ENCODE peak calls at places on chromosome 6, in five cellular contexts. One of them, this sample, is unnamed.

GRCh38 chr6:16446241-16446640 is 207.9 kb downstream of the GMPR start:
- DNase-seq in GM20000: no peak
- DNase-seq in fibroblast of the aortic adventitia: peak; percentile 63
- DNase-seq in heart right ventricle: no peak
- DNase-seq in lower lobe of right lung: no peak
- DNase-seq in this sample: no peak

GRCh38 chr6:155040946-155041345 is 45.8 kb downstream of the TIAM2 start:
- DNase-seq in GM20000: no peak
- DNase-seq in fibroblast of the aortic adventitia: no peak
- DNase-seq in heart right ventricle: no peak
- DNase-seq in lower lobe of right lung: no peak
- DNase-seq in this sample: no peak

GRCh38 chr6:99548706-99549105 is 19.8 kb downstream of the CCNC start:
- DNase-seq in GM20000: no peak
- DNase-seq in fibroblast of the aortic adventitia: no peak
- DNase-seq in heart right ventricle: no peak
- DNase-seq in lower lobe of right lung: no peak
- DNase-seq in this sample: no peak

GRCh38 chr6:70616728-70617260 is 50.1 kb downstream of the SDHAF4 start:
- DNase-seq in GM20000: no peak
- DNase-seq in fibroblast of the aortic adventitia: no peak
- DNase-seq in heart right ventricle: no peak
- DNase-seq in lower lobe of right lung: no peak
- DNase-seq in this sample: no peak

GRCh38 chr6:44657201-44657824 is 269.8 kb downstream of the CDC5L start:
- DNase-seq in GM20000: no peak
- DNase-seq in fibroblast of the aortic adventitia: no peak
- DNase-seq in heart right ventricle: no peak
- DNase-seq in lower lobe of right lung: no peak
- DNase-seq in this sample: no peak

GRCh38 chr6:56480246-56480645 is 162.4 kb downstream of the DST start:
- DNase-seq in GM20000: no peak
- DNase-seq in fibroblast of the aortic adventitia: no peak
- DNase-seq in heart right ventricle: no peak
- DNase-seq in lower lobe of right lung: no peak
- DNase-seq in this sample: no peak

GRCh38 chr6:164273491-164273890 is 859.0 kb downstream of the QKI start:
- DNase-seq in GM20000: no peak
- DNase-seq in fibroblast of the aortic adventitia: no peak
- DNase-seq in heart right ventricle: no peak
- DNase-seq in lower lobe of right lung: no peak
- DNase-seq in this sample: no peak

GRCh38 chr6:11429577-11429976 is 108.0 kb upstream of the TMEM170B start:
- DNase-seq in GM20000: no peak
- DNase-seq in fibroblast of the aortic adventitia: no peak
- DNase-seq in heart right ventricle: no peak
- DNase-seq in lower lobe of right lung: no peak
- DNase-seq in this sample: no peak

GRCh38 chr6:109720336-109720735 is 29.2 kb downstream of the FIG4 start:
- DNase-seq in GM20000: no peak
- DNase-seq in fibroblast of the aortic adventitia: no peak
- DNase-seq in heart right ventricle: no peak
- DNase-seq in lower lobe of right lung: no peak
- DNase-seq in this sample: no peak

GRCh38 chr6:125913864-125914351 is 42.7 kb upstream of the HINT3 start:
- DNase-seq in GM20000: no peak
- DNase-seq in fibroblast of the aortic adventitia: peak; percentile 93
- DNase-seq in heart right ventricle: no peak
- DNase-seq in lower lobe of right lung: no peak
- DNase-seq in this sample: no peak

GRCh38 chr6:30988209-30988825 is 4.8 kb downstream of the MUC21 start:
- DNase-seq in GM20000: no peak
- DNase-seq in fibroblast of the aortic adventitia: peak; percentile 20
- DNase-seq in heart right ventricle: no peak
- DNase-seq in lower lobe of right lung: no peak
- DNase-seq in this sample: no peak

GRCh38 chr6:158046201-158047119 is 64.8 kb downstream of the SYNJ2 start:
- DNase-seq in GM20000: peak; percentile 36
- DNase-seq in fibroblast of the aortic adventitia: no peak
- DNase-seq in heart right ventricle: no peak
- DNase-seq in lower lobe of right lung: peak; percentile 10
- DNase-seq in this sample: no peak

GRCh38 chr6:134230087-134230717 is 87.7 kb downstream of the SGK1 start:
- DNase-seq in GM20000: no peak
- DNase-seq in fibroblast of the aortic adventitia: no peak
- DNase-seq in heart right ventricle: peak; percentile 29
- DNase-seq in lower lobe of right lung: peak; percentile 68
- DNase-seq in this sample: peak; percentile 91

GRCh38 chr6:41352396-41352795 is 17.0 kb downstream of the NCR2 start:
- DNase-seq in GM20000: no peak
- DNase-seq in fibroblast of the aortic adventitia: no peak
- DNase-seq in heart right ventricle: no peak
- DNase-seq in lower lobe of right lung: no peak
- DNase-seq in this sample: no peak

GRCh38 chr6:161066511-161066910 is 74.9 kb downstream of the MAP3K4 start:
- DNase-seq in GM20000: no peak
- DNase-seq in fibroblast of the aortic adventitia: no peak
- DNase-seq in heart right ventricle: no peak
- DNase-seq in lower lobe of right lung: no peak
- DNase-seq in this sample: no peak

GRCh38 chr6:125444234-125444949 is 142.6 kb upstream of the HDDC2 start:
- DNase-seq in GM20000: no peak
- DNase-seq in fibroblast of the aortic adventitia: no peak
- DNase-seq in heart right ventricle: peak; percentile 82
- DNase-seq in lower lobe of right lung: no peak
- DNase-seq in this sample: no peak

GRCh38 chr6:105199711-105200110 is 19.9 kb upstream of the POPDC3 start:
- DNase-seq in GM20000: no peak
- DNase-seq in fibroblast of the aortic adventitia: no peak
- DNase-seq in heart right ventricle: peak; percentile 62
- DNase-seq in lower lobe of right lung: no peak
- DNase-seq in this sample: no peak

GRCh38 chr6:140101367-140101766 is 726.9 kb upstream of the CITED2 start:
- DNase-seq in GM20000: no peak
- DNase-seq in fibroblast of the aortic adventitia: peak; percentile 11
- DNase-seq in heart right ventricle: no peak
- DNase-seq in lower lobe of right lung: no peak
- DNase-seq in this sample: no peak

GRCh38 chr6:139392834-139393233 is 18.4 kb upstream of the CITED2 start:
- DNase-seq in GM20000: peak; percentile 47
- DNase-seq in fibroblast of the aortic adventitia: no peak
- DNase-seq in heart right ventricle: no peak
- DNase-seq in lower lobe of right lung: no peak
- DNase-seq in this sample: no peak

GRCh38 chr6:96940322-96940721 is 15.8 kb downstream of the KLHL32 start:
- DNase-seq in GM20000: no peak
- DNase-seq in fibroblast of the aortic adventitia: peak; percentile 1
- DNase-seq in heart right ventricle: no peak
- DNase-seq in lower lobe of right lung: no peak
- DNase-seq in this sample: no peak

GRCh38 chr6:91476000-91476399 is 889.1 kb upstream of the MAP3K7 start:
- DNase-seq in GM20000: peak; percentile 7
- DNase-seq in fibroblast of the aortic adventitia: no peak
- DNase-seq in heart right ventricle: no peak
- DNase-seq in lower lobe of right lung: no peak
- DNase-seq in this sample: no peak

GRCh38 chr6:160005861-160006540 is 37.1 kb downstream of the IGF2R start:
- DNase-seq in GM20000: no peak
- DNase-seq in fibroblast of the aortic adventitia: peak; percentile 43
- DNase-seq in heart right ventricle: peak; percentile 50
- DNase-seq in lower lobe of right lung: peak; percentile 56
- DNase-seq in this sample: no peak

GRCh38 chr6:29295181-29295585 is 6.3 kb upstream of the OR14J1 start:
- DNase-seq in GM20000: no peak
- DNase-seq in fibroblast of the aortic adventitia: no peak
- DNase-seq in heart right ventricle: no peak
- DNase-seq in lower lobe of right lung: no peak
- DNase-seq in this sample: no peak

GRCh38 chr6:161748535-161749386 is 474.9 kb upstream of the AGPAT4 start:
- DNase-seq in GM20000: peak; percentile 11
- DNase-seq in fibroblast of the aortic adventitia: no peak
- DNase-seq in heart right ventricle: peak; percentile 45
- DNase-seq in lower lobe of right lung: no peak
- DNase-seq in this sample: no peak

GRCh38 chr6:96651816-96652215 is 88.9 kb downstream of the FHL5 start:
- DNase-seq in GM20000: peak; percentile 10
- DNase-seq in fibroblast of the aortic adventitia: no peak
- DNase-seq in heart right ventricle: no peak
- DNase-seq in lower lobe of right lung: no peak
- DNase-seq in this sample: no peak

GRCh38 chr6:134787261-134787871 is 162.5 kb downstream of the ALDH8A1 start:
- DNase-seq in GM20000: no peak
- DNase-seq in fibroblast of the aortic adventitia: peak; percentile 65
- DNase-seq in heart right ventricle: no peak
- DNase-seq in lower lobe of right lung: no peak
- DNase-seq in this sample: no peak

GRCh38 chr6:81003156-81003555 is 749.3 kb downstream of the TENT5A start:
- DNase-seq in GM20000: no peak
- DNase-seq in fibroblast of the aortic adventitia: peak; percentile 46
- DNase-seq in heart right ventricle: no peak
- DNase-seq in lower lobe of right lung: no peak
- DNase-seq in this sample: no peak

GRCh38 chr6:25829375-25829774 is 2.5 kb downstream of the SLC17A1 start:
- DNase-seq in GM20000: peak; percentile 8
- DNase-seq in fibroblast of the aortic adventitia: no peak
- DNase-seq in heart right ventricle: no peak
- DNase-seq in lower lobe of right lung: no peak
- DNase-seq in this sample: no peak

GRCh38 chr6:376823-377571 is 14.6 kb upstream of the IRF4 start:
- DNase-seq in GM20000: no peak
- DNase-seq in fibroblast of the aortic adventitia: no peak
- DNase-seq in heart right ventricle: no peak
- DNase-seq in lower lobe of right lung: no peak
- DNase-seq in this sample: no peak

DNA sequence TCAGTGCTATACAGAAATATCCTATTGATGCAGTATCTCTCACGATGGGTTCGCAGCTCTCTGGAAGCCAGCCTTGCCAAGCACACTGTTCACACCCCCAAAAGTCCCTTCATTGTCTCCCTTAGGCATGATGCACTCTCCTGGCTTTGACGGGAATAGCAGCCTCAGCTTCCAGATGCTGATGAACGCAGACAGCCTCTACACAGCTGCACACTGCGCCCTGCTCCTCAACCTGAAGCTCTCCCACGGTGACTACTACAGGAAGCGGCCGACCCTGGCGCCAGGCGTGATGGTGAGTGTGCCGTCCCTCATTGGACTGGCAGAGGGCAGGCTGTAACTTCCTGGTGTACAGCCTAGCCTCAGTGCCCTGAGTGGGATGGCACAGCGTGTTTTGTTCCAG is 60.0 kb upstream of the PBOV1 start:
- DNase-seq in GM20000: no peak
- DNase-seq in fibroblast of the aortic adventitia: peak; percentile 41
- DNase-seq in heart right ventricle: peak; percentile 18
- DNase-seq in lower lobe of right lung: no peak
- DNase-seq in this sample: no peak
- TF ChIP-seq CTCF in GM20000: no peak
- TF ChIP-seq CTCF in fibroblast of the aortic adventitia: peak; percentile 50
- TF ChIP-seq CTCF in heart right ventricle: peak; percentile 58
- TF ChIP-seq CTCF in lower lobe of right lung: no peak
- TF ChIP-seq CTCF in this sample: no peak

GRCh38 chr6:68738039-68738438 is 103.0 kb downstream of the ADGRB3 start:
- DNase-seq in GM20000: no peak
- DNase-seq in fibroblast of the aortic adventitia: no peak
- DNase-seq in heart right ventricle: no peak
- DNase-seq in lower lobe of right lung: no peak
- DNase-seq in this sample: no peak
- TF ChIP-seq CTCF in GM20000: no peak
- TF ChIP-seq CTCF in fibroblast of the aortic adventitia: no peak
- TF ChIP-seq CTCF in heart right ventricle: no peak
- TF ChIP-seq CTCF in lower lobe of right lung: no peak
- TF ChIP-seq CTCF in this sample: no peak

DNA sequence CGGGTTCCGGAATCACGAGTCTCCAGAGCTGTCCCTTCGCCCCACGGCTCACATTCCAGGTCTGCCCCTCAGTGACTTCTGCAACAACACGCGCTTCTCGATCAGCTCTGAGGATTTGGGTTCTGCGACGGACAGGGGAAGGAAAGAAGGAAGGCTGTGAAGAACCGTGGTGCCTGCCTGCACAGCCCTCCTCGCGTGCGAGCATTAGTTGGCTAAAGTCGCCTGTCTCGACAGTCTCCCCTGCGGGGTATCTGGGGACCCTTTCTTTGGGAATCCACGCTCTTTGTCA is 23.1 kb downstream of the VPS52 start:
- DNase-seq in GM20000: no peak
- DNase-seq in fibroblast of the aortic adventitia: no peak
- DNase-seq in heart right ventricle: no peak
- DNase-seq in lower lobe of right lung: no peak
- DNase-seq in this sample: no peak
- TF ChIP-seq CTCF in GM20000: no peak
- TF ChIP-seq CTCF in fibroblast of the aortic adventitia: no peak
- TF ChIP-seq CTCF in heart right ventricle: peak; percentile 33
- TF ChIP-seq CTCF in lower lobe of right lung: peak; percentile 13
- TF ChIP-seq CTCF in this sample: peak; percentile 65

GRCh38 chr6:74870403-74870802 is 335.4 kb downstream of the COL12A1 start:
- DNase-seq in GM20000: no peak
- DNase-seq in fibroblast of the aortic adventitia: no peak
- DNase-seq in heart right ventricle: no peak
- DNase-seq in lower lobe of right lung: no peak
- DNase-seq in this sample: no peak
- TF ChIP-seq CTCF in GM20000: no peak
- TF ChIP-seq CTCF in fibroblast of the aortic adventitia: peak; percentile 31
- TF ChIP-seq CTCF in heart right ventricle: no peak
- TF ChIP-seq CTCF in lower lobe of right lung: no peak
- TF ChIP-seq CTCF in this sample: no peak